ENCODE peak calls at places on chromosomes 4 and X, in five cellular contexts. U is GM23338, W is PC-3, A is neural progenitor cell, X is astrocyte. T is an unnamed sample.

GRCh38 chr4:158112612-158113011 is 60.2 kb downstream of the GASK1B start:
- DNase-seq in U (no peak), W (no peak), X (peak; percentile 6), A (no peak), T (no peak)

GRCh38 chrX:13165747-13166146 is 121.3 kb upstream of the FAM9C start:
- DNase-seq in U (peak; percentile 15), W (no peak), A (peak; percentile 51), X (no peak), T (no peak)

GRCh38 chr4:91288702-91289311 is 1015.0 kb upstream of the GRID2 start:
- DNase-seq in X (no peak), A (no peak), W (no peak), U (peak; percentile 45), T (no peak)

GRCh38 chr4:139848043-139848442 is 182.4 kb downstream of the MGST2 start:
- DNase-seq in A (no peak), W (no peak), U (no peak), X (no peak), T (no peak)

GRCh38 chr4:139085141-139085540 is 69.6 kb downstream of the NOCT start:
- DNase-seq in A (no peak), W (peak; percentile 19), X (peak; percentile 14), U (no peak), T (peak; percentile 80)

GRCh38 chr4:6316461-6317003 is 46.9 kb downstream of the WFS1 start:
- DNase-seq in A (no peak), W (no peak), X (no peak), U (no peak), T (no peak)

GRCh38 chr4:73609688-73610087 is 10.5 kb downstream of the RASSF6 start:
- DNase-seq in U (no peak), W (peak; percentile 28), A (no peak), X (peak; percentile 58), T (no peak)

GRCh38 chrX:153926863-153927685 is 1.0 kb upstream of the ARHGAP4 start:
- DNase-seq in W (peak; percentile 31), U (no peak), X (peak; percentile 9), A (peak; percentile 31), T (peak; percentile 79)

GRCh38 chrX:101231080-101231479 is 11.5 kb downstream of the DRP2 start:
- DNase-seq in X (no peak), W (no peak), U (no peak), A (no peak), T (no peak)

GRCh38 chr4:177041356-177041755 is 248.6 kb upstream of the VEGFC start:
- DNase-seq in U (no peak), W (no peak), A (no peak), X (peak; percentile 31), T (no peak)

GRCh38 chrX:153829799-153830631 is at the start of gene PDZD4:
- DNase-seq in A (peak; percentile 52), X (no peak), W (no peak), U (peak; percentile 53), T (peak; percentile 66)

GRCh38 chrX:20032201-20032600 is 41.3 kb upstream of the BCLAF3 start:
- DNase-seq in W (no peak), X (no peak), U (no peak), A (no peak), T (no peak)

GRCh38 chr4:38672247-38673071 is 8.5 kb downstream of the KLF3 start:
- DNase-seq in W (no peak), X (no peak), A (peak; percentile 91), U (no peak), T (peak; percentile 62)

GRCh38 chr4:38310446-38311043 is 350.3 kb downstream of the PTTG2 start:
- DNase-seq in X (peak; percentile 51), A (no peak), W (no peak), U (peak; percentile 23), T (no peak)

GRCh38 chr4:174716986-174717770 is 111.9 kb downstream of the GLRA3 start:
- DNase-seq in A (no peak), W (no peak), X (no peak), U (no peak), T (no peak)

GRCh38 chr4:129162450-129162849 is 66.5 kb downstream of the C4orf33 start:
- DNase-seq in X (no peak), U (no peak), A (no peak), W (no peak), T (no peak)

GRCh38 chr4:13218316-13218958 is 265.7 kb downstream of the RAB28 start:
- DNase-seq in U (no peak), W (no peak), X (peak; percentile 50), A (no peak), T (peak; percentile 45)

GRCh38 chr4:121799208-121799823 is 1.8 kb upstream of the EXOSC9 start:
- DNase-seq in W (no peak), X (no peak), U (no peak), A (no peak), T (no peak)

GRCh38 chr4:39044364-39044946 is 12.2 kb upstream of the TMEM156 start:
- DNase-seq in A (peak; percentile 98), U (peak; percentile 98), W (peak; percentile 84), X (peak; percentile 70), T (peak; percentile 92)

GRCh38 chr4:74444891-74445642 is at the start of gene AREG:
- DNase-seq in A (peak; percentile 78), X (peak; percentile 46), U (peak; percentile 90), W (peak; percentile 68), T (peak; percentile 93)

GRCh38 chrX:32929040-32929439 is 282.3 kb downstream of the DMD start:
- DNase-seq in X (no peak), W (no peak), U (no peak), A (no peak), T (no peak)

GRCh38 chrX:131729295-131729694 is 185.4 kb downstream of the OR13H1 start:
- DNase-seq in W (no peak), A (no peak), U (no peak), X (peak; percentile 65), T (no peak)

GRCh38 chrX:131724292-131724691 is 180.4 kb downstream of the OR13H1 start:
- DNase-seq in U (no peak), A (no peak), X (no peak), W (no peak), T (no peak)

GRCh38 chrX:131727778-131728177 is 183.9 kb downstream of the OR13H1 start:
- DNase-seq in X (no peak), U (no peak), A (no peak), W (no peak), T (no peak)

GRCh38 chrX:131725001-131725654 is 181.3 kb downstream of the OR13H1 start:
- DNase-seq in U (no peak), X (no peak), W (no peak), A (no peak), T (no peak)

DNA sequence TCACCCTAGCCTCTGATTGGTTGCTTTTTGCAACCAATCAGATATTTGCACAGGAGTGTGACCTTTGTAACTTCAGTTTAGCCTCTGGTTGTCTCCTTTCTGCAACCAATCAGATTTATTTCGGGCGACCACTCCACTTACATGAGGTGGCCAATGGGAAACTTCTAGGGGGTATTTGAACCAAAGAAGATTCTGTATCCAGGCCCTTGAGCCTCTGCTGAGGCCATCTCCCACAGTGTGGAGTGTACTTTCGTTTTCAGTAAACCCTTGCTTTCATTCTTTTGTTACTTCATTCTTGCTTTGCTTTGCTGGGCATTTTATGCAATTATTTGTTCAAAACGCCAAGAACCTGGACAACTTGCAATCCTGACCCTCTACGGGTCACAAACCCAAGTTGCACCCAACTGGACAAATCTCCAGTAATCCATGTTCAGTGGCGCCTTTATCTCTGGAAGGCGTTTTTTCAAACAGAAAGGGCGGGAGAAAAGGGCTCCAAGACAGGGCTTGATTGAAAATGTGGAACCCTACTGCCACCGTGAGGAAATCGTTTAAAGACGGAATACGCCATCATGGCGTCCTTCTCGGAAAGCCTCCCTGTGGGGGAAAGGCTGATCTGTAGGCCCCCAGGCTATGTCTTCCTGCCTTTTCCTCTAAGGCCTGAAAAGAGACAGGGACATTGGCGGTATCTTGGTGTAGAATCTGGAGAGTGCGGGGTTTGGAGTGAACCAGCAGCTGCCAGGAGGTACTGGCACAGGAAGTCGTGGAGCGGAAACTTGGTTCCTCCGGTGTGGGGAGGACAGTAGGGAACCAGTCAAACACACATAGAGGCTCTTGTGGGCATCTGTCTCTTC is 184.6 kb downstream of the OR13H1 start:
- DNase-seq in U (no peak), W (no peak), A (no peak), X (peak; percentile 49), T (no peak)
- TF ChIP-seq CTCF in U (no peak), W (no peak), A (no peak), X (no peak), T (peak; percentile 47)

DNA sequence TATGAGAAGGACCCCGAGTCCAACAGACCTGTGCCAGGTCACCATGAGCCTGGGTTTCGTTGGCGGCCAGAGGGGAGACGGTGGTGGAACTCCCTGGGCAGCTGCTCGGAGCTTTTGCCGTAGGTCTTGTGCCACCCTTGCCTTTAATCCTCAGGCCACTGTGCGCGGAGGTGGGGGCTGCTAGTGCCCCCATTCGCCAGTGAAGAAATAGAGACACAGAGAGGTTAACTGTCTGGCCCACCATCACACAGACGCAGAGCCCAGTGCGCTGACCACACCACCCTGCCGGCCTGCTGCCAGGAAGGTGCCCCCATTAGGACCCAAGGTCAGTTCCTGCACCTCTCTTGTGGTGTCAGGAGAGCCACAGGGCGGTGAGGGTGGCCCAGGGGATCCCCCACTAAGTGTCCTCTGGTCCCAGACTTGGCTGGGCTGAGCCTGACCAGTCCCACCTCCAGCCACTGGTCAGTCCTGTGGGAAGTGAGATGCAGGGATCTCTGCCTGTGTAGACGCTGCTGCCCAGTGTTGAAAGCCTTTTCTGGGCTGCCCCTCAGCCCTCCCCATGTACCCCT is 28.3 kb upstream of the HTRA3 start:
- DNase-seq in U (no peak), W (no peak), X (no peak), A (no peak), T (peak; percentile 86)
- H4K20me1 ChIP-seq in U (no peaks in the 10 kb centered on the region), W (no peaks in the 10 kb centered on the region), X (no peaks in the 10 kb centered on the region), A (no peaks in the 10 kb centered on the region), T (no peaks in the 10 kb centered on the region)

GRCh38 chrX:10761447-10761846 is 141.1 kb upstream of the MID1 start:
- DNase-seq in A (no peak), U (no peak), X (no peak), W (no peak), T (no peak)

GRCh38 chrX:10755477-10756334 is 135.3 kb upstream of the MID1 start:
- DNase-seq in U (peak; percentile 89), A (peak; percentile 70), W (no peak), X (peak; percentile 89), T (peak; percentile 65)

GRCh38 chrX:10759400-10759799 is 139.0 kb upstream of the MID1 start:
- DNase-seq in X (no peak), W (no peak), U (peak; percentile 56), A (no peak), T (no peak)

GRCh38 chrX:10754445-10754844 is 134.1 kb upstream of the MID1 start:
- DNase-seq in A (no peak), W (no peak), X (no peak), U (no peak), T (no peak)

GRCh38 chrX:10756365-10756915 is 136.1 kb upstream of the MID1 start:
- DNase-seq in A (no peak), X (peak; percentile 93), W (peak; percentile 73), U (peak; percentile 19), T (peak; percentile 78)
- TF ChIP-seq CTCF in A (no peak), X (no peak), W (no peak), U (no peak), T (peak; percentile 14)

GRCh38 chr4:113741971-113742370 is 19.6 kb downstream of the CAMK2D start:
- DNase-seq in U (no peak), X (no peak), A (no peak), W (no peak), T (no peak)

GRCh38 chr4:113745724-113746123 is 15.8 kb downstream of the CAMK2D start:
- DNase-seq in X (no peak), W (no peak), A (no peak), U (no peak), T (no peak)

GRCh38 chr4:113743690-113744089 is 17.8 kb downstream of the CAMK2D start:
- DNase-seq in U (no peak), A (no peak), X (no peak), W (no peak), T (no peak)

GRCh38 chr4:113742643-113743042 is 18.9 kb downstream of the CAMK2D start:
- DNase-seq in W (no peak), U (no peak), X (no peak), A (no peak), T (no peak)

GRCh38 chr4:113744667-113745241 is 16.8 kb downstream of the CAMK2D start:
- DNase-seq in X (no peak), W (no peak), U (no peak), A (no peak), T (no peak)
- H4K20me1 ChIP-seq in X (no peaks in the 10 kb centered on the region), W (no peaks in the 10 kb centered on the region), U (no peaks in the 10 kb centered on the region), A (no peaks in the 10 kb centered on the region), T (no peaks in the 10 kb centered on the region)